ENCODE peak calls at places on chromosome 21, in six cellular contexts. O, A, R, X, T and F are unnamed samples.

GRCh38 chr21:14241322-14241721 is 25.4 kb downstream of the RBM11 start:
- DNase-seq in X (no peak), T (no peak), O (no peak), A (no peak), R (no peak), F (no peak)

GRCh38 chr21:43304621-43305335 is 122.2 kb downstream of the SIK1 start:
- DNase-seq in O (no peak), T (no peak), R (no peak), X (no peak), A (no peak), F (no peak)

GRCh38 chr21:38645282-38645681 is 147.0 kb upstream of the ERG start:
- DNase-seq in A (no peak), T (no peak), R (peak; percentile 68), O (no peak), X (no peak), F (peak; percentile 94)

GRCh38 chr21:41425588-41425953 is 468 bp upstream of the MX1 start:
- DNase-seq in O (no peak), A (no peak), X (no peak), R (no peak), T (no peak), F (no peak)

GRCh38 chr21:35037384-35038105 is 11.6 kb downstream of the RUNX1 start:
- DNase-seq in O (no peak), A (no peak), X (no peak), R (no peak), T (no peak), F (no peak)

GRCh38 chr21:42918291-42918690 is 7.1 kb downstream of the ERVH48-1 start:
- DNase-seq in O (no peak), R (no peak), A (no peak), X (no peak), T (no peak), F (no peak)

GRCh38 chr21:46457801-46458314 is 833 bp upstream of the DIP2A start:
- DNase-seq in O (peak; percentile 32), A (peak; percentile 44), R (peak; percentile 42), X (no peak), T (no peak), F (peak; percentile 43)

GRCh38 chr21:35428041-35428400 is 378.9 kb upstream of the RUNX1 start:
- DNase-seq in O (no peak), T (no peak), R (peak; percentile 12), A (no peak), X (no peak), F (no peak)

GRCh38 chr21:14989359-14989758 is 75.4 kb downstream of the NRIP1 start:
- DNase-seq in T (peak; percentile 18), O (no peak), R (no peak), A (no peak), X (no peak), F (no peak)

GRCh38 chr21:37006521-37007291 is at the start of gene RIPPLY3:
- DNase-seq in A (no peak), R (no peak), T (no peak), O (peak; percentile 20), X (peak; percentile 77), F (no peak)

GRCh38 chr21:42403611-42404231 is at the start of gene UBASH3A:
- DNase-seq in R (no peak), O (no peak), X (no peak), A (no peak), T (no peak), F (no peak)

GRCh38 chr21:27213328-27213727 is 246.4 kb upstream of the ADAMTS5 start:
- DNase-seq in T (no peak), A (no peak), R (no peak), X (no peak), O (no peak), F (peak; percentile 10)

GRCh38 chr21:42251654-42252053 is 32.7 kb downstream of the ABCG1 start:
- DNase-seq in A (no peak), T (no peak), O (no peak), X (no peak), R (no peak), F (no peak)

GRCh38 chr21:42248783-42249597 is 30.1 kb downstream of the ABCG1 start:
- DNase-seq in A (no peak), X (no peak), R (no peak), O (no peak), T (no peak), F (no peak)